ENCODE peak calls at places on chromosomes 16 and 17, in eight cellular contexts. One of them, this sample, is unnamed.
A peak's percentile ranks its signal among the peaks of the same experiment; 100 is the strongest.

GRCh38 chr16:81937305-81938038 is 73.8 kb downstream of the SDR42E1 start:
- DNase-seq in left lung: no peak
- DNase-seq in activated CD4-positive, alpha-beta T cell treated with anti-CD3 and anti-CD28 coated beads for 48 hours: no peak
- DNase-seq in A549: no peak
- DNase-seq in stromal cell of bone marrow: no peak
- DNase-seq in ACHN: no peak
- DNase-seq in psoas muscle: no peak
- DNase-seq in CD4-positive, alpha-beta T cell: no peak
- DNase-seq in this sample: peak; percentile 16

GRCh38 chr16:31487720-31488629 is 5.1 kb downstream of the SLC5A2 start:
- DNase-seq in left lung: peak; percentile 86
- DNase-seq in activated CD4-positive, alpha-beta T cell treated with anti-CD3 and anti-CD28 coated beads for 48 hours: peak; percentile 67
- DNase-seq in A549: peak; percentile 26
- DNase-seq in stromal cell of bone marrow: no peak
- DNase-seq in ACHN: peak; percentile 79
- DNase-seq in psoas muscle: peak; percentile 49
- DNase-seq in CD4-positive, alpha-beta T cell: peak; percentile 68
- DNase-seq in this sample: peak; percentile 37

GRCh38 chr17:46772013-46772878 is 46.2 kb downstream of the WNT3 start:
- DNase-seq in left lung: no peak
- DNase-seq in activated CD4-positive, alpha-beta T cell treated with anti-CD3 and anti-CD28 coated beads for 48 hours: peak; percentile 29
- DNase-seq in A549: peak; percentile 67
- DNase-seq in stromal cell of bone marrow: no peak
- DNase-seq in ACHN: peak; percentile 36
- DNase-seq in psoas muscle: peak; percentile 35
- DNase-seq in CD4-positive, alpha-beta T cell: no peak
- DNase-seq in this sample: peak; percentile 35

GRCh38 chr17:11031787-11032186 is 193.9 kb upstream of the PIRT start:
- DNase-seq in left lung: no peak
- DNase-seq in activated CD4-positive, alpha-beta T cell treated with anti-CD3 and anti-CD28 coated beads for 48 hours: no peak
- DNase-seq in A549: peak; percentile 33
- DNase-seq in stromal cell of bone marrow: no peak
- DNase-seq in ACHN: no peak
- DNase-seq in psoas muscle: no peak
- DNase-seq in CD4-positive, alpha-beta T cell: no peak
- DNase-seq in this sample: no peak

GRCh38 chr17:2709173-2709661 is 2.3 kb downstream of the CLUH start:
- DNase-seq in left lung: peak; percentile 63
- DNase-seq in activated CD4-positive, alpha-beta T cell treated with anti-CD3 and anti-CD28 coated beads for 48 hours: peak; percentile 27
- DNase-seq in A549: peak; percentile 49
- DNase-seq in stromal cell of bone marrow: no peak
- DNase-seq in ACHN: no peak
- DNase-seq in psoas muscle: peak; percentile 56
- DNase-seq in CD4-positive, alpha-beta T cell: no peak
- DNase-seq in this sample: no peak

GRCh38 chr17:75270966-75271232 is at the start of gene MIF4GD:
- DNase-seq in left lung: no peak
- DNase-seq in activated CD4-positive, alpha-beta T cell treated with anti-CD3 and anti-CD28 coated beads for 48 hours: no peak
- DNase-seq in A549: no peak
- DNase-seq in stromal cell of bone marrow: no peak
- DNase-seq in ACHN: no peak
- DNase-seq in psoas muscle: no peak
- DNase-seq in CD4-positive, alpha-beta T cell: no peak
- DNase-seq in this sample: no peak

GRCh38 chr16:75002474-75002873 is 3.6 kb downstream of the ZNRF1 start:
- DNase-seq in left lung: no peak
- DNase-seq in activated CD4-positive, alpha-beta T cell treated with anti-CD3 and anti-CD28 coated beads for 48 hours: no peak
- DNase-seq in A549: no peak
- DNase-seq in stromal cell of bone marrow: no peak
- DNase-seq in ACHN: no peak
- DNase-seq in psoas muscle: no peak
- DNase-seq in CD4-positive, alpha-beta T cell: no peak
- DNase-seq in this sample: no peak

GRCh38 chr16:28556914-28557320 is 3.2 kb downstream of the SGF29 start:
- DNase-seq in left lung: no peak
- DNase-seq in activated CD4-positive, alpha-beta T cell treated with anti-CD3 and anti-CD28 coated beads for 48 hours: no peak
- DNase-seq in A549: no peak
- DNase-seq in stromal cell of bone marrow: no peak
- DNase-seq in ACHN: no peak
- DNase-seq in psoas muscle: no peak
- DNase-seq in CD4-positive, alpha-beta T cell: no peak
- DNase-seq in this sample: no peak

GRCh38 chr16:84412262-84412661 is 43.9 kb downstream of the ATP2C2 start:
- DNase-seq in left lung: no peak
- DNase-seq in activated CD4-positive, alpha-beta T cell treated with anti-CD3 and anti-CD28 coated beads for 48 hours: no peak
- DNase-seq in A549: no peak
- DNase-seq in stromal cell of bone marrow: no peak
- DNase-seq in ACHN: no peak
- DNase-seq in psoas muscle: no peak
- DNase-seq in CD4-positive, alpha-beta T cell: no peak
- DNase-seq in this sample: no peak

GRCh38 chr16:2838928-2839327 is 8.8 kb downstream of the ZG16B start:
- DNase-seq in left lung: peak; percentile 64
- DNase-seq in activated CD4-positive, alpha-beta T cell treated with anti-CD3 and anti-CD28 coated beads for 48 hours: peak; percentile 71
- DNase-seq in A549: peak; percentile 88
- DNase-seq in stromal cell of bone marrow: peak; percentile 49
- DNase-seq in ACHN: peak; percentile 78
- DNase-seq in psoas muscle: peak; percentile 56
- DNase-seq in CD4-positive, alpha-beta T cell: peak; percentile 46
- DNase-seq in this sample: peak; percentile 48

GRCh38 chr17:48244121-48244711 is 136.7 kb downstream of the SNX11 start:
- DNase-seq in left lung: no peak
- DNase-seq in activated CD4-positive, alpha-beta T cell treated with anti-CD3 and anti-CD28 coated beads for 48 hours: no peak
- DNase-seq in A549: peak; percentile 92
- DNase-seq in stromal cell of bone marrow: no peak
- DNase-seq in ACHN: peak; percentile 93
- DNase-seq in psoas muscle: no peak
- DNase-seq in CD4-positive, alpha-beta T cell: no peak
- DNase-seq in this sample: no peak

GRCh38 chr16:47204736-47205499 is 61.2 kb upstream of the NETO2 start:
- DNase-seq in left lung: no peak
- DNase-seq in activated CD4-positive, alpha-beta T cell treated with anti-CD3 and anti-CD28 coated beads for 48 hours: no peak
- DNase-seq in A549: peak; percentile 5
- DNase-seq in stromal cell of bone marrow: no peak
- DNase-seq in ACHN: peak; percentile 4
- DNase-seq in psoas muscle: no peak
- DNase-seq in CD4-positive, alpha-beta T cell: no peak
- DNase-seq in this sample: no peak

GRCh38 chr17:72772331-72772821 is 320.1 kb downstream of the SLC39A11 start:
- DNase-seq in left lung: no peak
- DNase-seq in activated CD4-positive, alpha-beta T cell treated with anti-CD3 and anti-CD28 coated beads for 48 hours: no peak
- DNase-seq in A549: no peak
- DNase-seq in stromal cell of bone marrow: no peak
- DNase-seq in ACHN: no peak
- DNase-seq in psoas muscle: no peak
- DNase-seq in CD4-positive, alpha-beta T cell: no peak
- DNase-seq in this sample: no peak

GRCh38 chr16:85451646-85452363 is 161.3 kb upstream of the GSE1 start:
- DNase-seq in left lung: no peak
- DNase-seq in activated CD4-positive, alpha-beta T cell treated with anti-CD3 and anti-CD28 coated beads for 48 hours: no peak
- DNase-seq in A549: no peak
- DNase-seq in stromal cell of bone marrow: no peak
- DNase-seq in ACHN: no peak
- DNase-seq in psoas muscle: no peak
- DNase-seq in CD4-positive, alpha-beta T cell: no peak
- DNase-seq in this sample: no peak